ENCODE peak calls at places on chromosomes 3 and 15, in nine cellular contexts. O is CD4-positive, alpha-beta memory T cell; Z is cardiac muscle cell; H is foreskin fibroblast; L is AG10803; U is kidney epithelial cell; N is GM23248; F is psoas muscle; Y is heart right ventricle. S is an unnamed sample.

GRCh38 chr3:130276203-130276803 is 69.2 kb upstream of the COL6A5 start:
- DNase-seq in O (no peak), Z (peak), H (peak), L (peak), U (peak), N (peak), F (no peak), Y (no peak), S (no peak)

GRCh38 chr15:43094416-43095039 is 11.3 kb downstream of the UBR1 start:
- DNase-seq in O (no peak), Z (no peak), H (no peak), L (no peak), U (no peak), N (no peak), F (no peak), Y (no peak), S (no peak)

GRCh38 chr3:46585799-46586693 is 19.9 kb upstream of the LRRC2 start:
- DNase-seq in O (no peak), Z (no peak), H (no peak), L (no peak), U (peak), N (no peak), F (no peak), Y (no peak), S (no peak)

GRCh38 chr3:20039765-20040475 is at the start of gene KAT2B:
- DNase-seq in O (peak), Z (peak), H (peak), L (peak), U (no peak), N (peak), F (peak), Y (peak), S (peak)

GRCh38 chr15:28021281-28022039 is 77.7 kb downstream of the OCA2 start:
- DNase-seq in O (no peak), Z (peak), H (no peak), L (peak), U (peak), N (peak), F (no peak), Y (peak), S (peak)

GRCh38 chr15:67515557-67515956 is 5.4 kb upstream of the C15orf61 start:
- DNase-seq in O (no peak), Z (no peak), H (no peak), L (no peak), U (no peak), N (no peak), F (no peak), Y (no peak), S (no peak)

GRCh38 chr3:184656430-184656990 is 55.4 kb downstream of the MAGEF1 start:
- DNase-seq in O (no peak), Z (no peak), H (no peak), L (no peak), U (no peak), N (no peak), F (no peak), Y (no peak), S (no peak)

GRCh38 chr3:82087958-82088357 is 326.5 kb upstream of the GBE1 start:
- DNase-seq in O (no peak), Z (no peak), H (peak), L (peak), U (peak), N (peak), F (no peak), Y (no peak), S (no peak)

GRCh38 chr3:14789640-14790285 is 29.0 kb upstream of the FGD5 start:
- DNase-seq in O (no peak), Z (no peak), H (no peak), L (no peak), U (no peak), N (no peak), F (no peak), Y (no peak), S (no peak)

DNA sequence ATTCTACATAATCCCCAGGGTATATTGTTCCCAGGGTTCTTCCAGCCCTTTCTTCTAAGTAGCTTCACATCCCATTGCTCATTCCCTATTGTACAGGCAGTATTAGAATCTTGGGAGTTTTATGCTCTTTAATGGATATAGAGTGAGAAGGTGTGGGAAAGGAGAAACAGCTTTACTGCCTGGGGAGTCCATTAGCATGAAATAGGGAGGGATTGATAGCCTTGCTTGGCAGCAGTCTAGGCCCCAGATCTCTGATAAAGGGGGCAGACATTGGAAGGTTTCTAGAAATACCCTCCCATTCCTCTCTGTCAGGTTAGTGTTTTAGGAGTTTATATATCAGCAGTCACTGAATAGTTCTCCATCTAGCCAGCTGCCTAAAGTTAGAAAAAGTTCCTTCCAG is 334.3 kb downstream of the UNC13C start:
- DNase-seq in O (no peak), Z (no peak), H (no peak), L (no peak), U (no peak), N (no peak), F (no peak), Y (no peak), S (no peak)
- H3K4me3 ChIP-seq in O (no peak), Z (no peak), H (no peak), L (no peak), U (no peak), N (no peak), F (no peak), Y (no peak), S (no peak)

DNA sequence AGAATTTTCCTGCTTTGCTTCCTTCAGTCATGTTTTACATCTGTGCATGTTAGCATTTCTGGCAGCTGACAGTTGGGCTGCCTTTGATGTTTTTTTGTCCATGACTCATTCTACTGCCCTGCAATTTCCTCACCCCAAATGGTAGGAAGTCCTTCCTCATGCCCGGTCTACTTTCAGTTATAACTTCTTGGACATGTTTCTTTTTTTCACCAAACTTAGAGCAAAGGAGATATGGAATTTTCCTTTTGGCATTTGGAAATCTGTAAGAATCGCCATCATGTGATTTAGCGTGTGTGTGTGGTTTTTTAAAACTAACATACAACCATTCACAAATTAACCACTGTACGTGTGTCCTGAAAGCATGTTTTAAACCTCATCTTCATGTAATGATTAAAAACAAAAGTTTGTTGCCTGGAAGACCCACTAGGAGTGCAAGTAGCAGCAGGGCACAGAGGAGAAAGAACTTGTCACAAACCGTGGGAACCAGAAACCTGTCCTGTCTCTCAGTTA is 430.7 kb upstream of the CFAP20DC start:
- DNase-seq in O (no peak), Z (no peak), H (peak), L (peak), U (peak), N (peak), F (no peak), Y (no peak), S (no peak)
- H3K4me3 ChIP-seq in O (no peak), Z (no peak), H (no peak), L (peak), U (no peak), N (peak), F (no peak), Y (no peak), S (no peak)

DNA sequence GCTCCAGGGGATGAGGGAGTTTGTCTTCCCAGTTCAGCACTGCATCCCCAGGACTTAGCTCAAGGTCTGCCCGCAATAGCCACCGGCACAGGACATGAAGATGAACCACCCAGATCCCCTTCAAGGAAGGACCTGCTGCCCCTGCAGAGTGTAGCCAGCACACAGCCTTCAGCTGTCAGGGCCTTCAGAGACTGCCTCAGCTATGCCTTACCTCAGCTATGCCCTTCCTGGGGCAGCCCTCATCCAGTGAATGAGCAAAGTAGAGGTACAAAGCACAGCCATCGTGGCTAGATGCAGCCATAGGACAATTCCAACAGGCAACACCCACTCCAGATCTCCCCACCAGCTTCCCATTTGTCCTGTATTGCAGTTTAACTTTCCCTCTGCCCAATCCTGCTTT is 291.2 kb upstream of the STT3B start:
- DNase-seq in O (no peak), Z (no peak), H (no peak), L (no peak), U (no peak), N (no peak), F (no peak), Y (no peak), S (no peak)
- H3K4me3 ChIP-seq in O (no peak), Z (no peak), H (no peak), L (no peak), U (no peak), N (no peak), F (no peak), Y (no peak), S (no peak)

GRCh38 chr3:49244589-49245205 is 32.3 kb downstream of the C3orf62 start:
- DNase-seq in O (no peak), Z (no peak), H (no peak), L (no peak), U (no peak), N (no peak), F (no peak), Y (no peak), S (no peak)

GRCh38 chr3:49253512-49253911 is 23.5 kb downstream of the C3orf62 start:
- DNase-seq in O (no peak), Z (no peak), H (no peak), L (no peak), U (no peak), N (no peak), F (no peak), Y (no peak), S (no peak)

GRCh38 chr3:49248828-49249227 is 28.2 kb downstream of the C3orf62 start:
- DNase-seq in O (no peak), Z (no peak), H (no peak), L (peak), U (no peak), N (peak), F (no peak), Y (peak), S (no peak)
- H3K4me3 ChIP-seq in O (no peak), Z (no peak), H (no peak), L (no peak), U (no peak), N (no peak), F (no peak), Y (no peak), S (no peak)

S was measured in mucosa of descending colon.